ENCODE peak calls at places on chromosomes 16 and 17, in four cellular contexts. H is heart left ventricle, B is H9, J is NCI-H1694. F is an unnamed sample.

GRCh38 chr17:71830916-71831315 is 289.9 kb upstream of the SOX9 start:
- DNase-seq in H (no peak), B (peak), J (no peak), F (no peak)

GRCh38 chr17:63702616-63703015 is 2.7 kb upstream of the LIMD2 start:
- DNase-seq in H (no peak), B (no peak), J (no peak), F (no peak)

GRCh38 chr17:74659898-74660297 is 36.4 kb upstream of the CD300E start:
- DNase-seq in H (no peak), B (no peak), J (no peak), F (no peak)

GRCh38 chr16:79047337-79047736 is 553.2 kb downstream of the MAF start:
- DNase-seq in H (no peak), B (no peak), J (no peak), F (no peak)

GRCh38 chr17:81608082-81608481 is 28.8 kb downstream of the NPLOC4 start:
- DNase-seq in H (no peak), B (no peak), J (no peak), F (no peak)

GRCh38 chr17:51441431-51441830 is 181.1 kb downstream of the UTP18 start:
- DNase-seq in H (no peak), B (no peak), J (no peak), F (no peak)

GRCh38 chr17:36859701-36860100 is 77.6 kb upstream of the LHX1 start:
- DNase-seq in H (no peak), B (no peak), J (no peak), F (no peak)

GRCh38 chr16:54633943-54634362 is 296.7 kb upstream of the IRX5 start:
- DNase-seq in H (no peak), B (peak), J (no peak), F (no peak)

GRCh38 chr16:76816475-76816874 is 374.5 kb upstream of the MON1B start:
- DNase-seq in H (no peak), B (no peak), J (no peak), F (no peak)

GRCh38 chr17:42436401-42436800 is 13.3 kb upstream of the CAVIN1 start:
- DNase-seq in H (peak), B (no peak), J (no peak), F (no peak)

GRCh38 chr17:43856141-43856540 is 9.2 kb downstream of the CD300LG start:
- DNase-seq in H (no peak), B (no peak), J (no peak), F (no peak)

GRCh38 chr17:19005789-19006430 is 1.3 kb upstream of the FAM83G start:
- DNase-seq in H (no peak), B (no peak), J (no peak), F (no peak)

GRCh38 chr17:53462393-53462811 is 360.3 kb upstream of the KIF2B start:
- DNase-seq in H (no peak), B (no peak), J (no peak), F (no peak)

GRCh38 chr17:7838291-7839075 is 4.5 kb downstream of the KDM6B start:
- DNase-seq in H (peak), B (peak), J (peak), F (no peak)

GRCh38 chr17:57566724-57567123 is 178.4 kb downstream of the CCDC182 start:
- DNase-seq in H (no peak), B (no peak), J (peak), F (no peak)

GRCh38 chr17:79913896-79914812 is 74.9 kb upstream of the CBX4 start:
- DNase-seq in H (no peak), B (no peak), J (no peak), F (no peak)

GRCh38 chr17:41959030-41959335 is 7.6 kb upstream of the CNP start:
- DNase-seq in H (no peak), B (no peak), J (no peak), F (no peak)

GRCh38 chr17:77600346-77600745 is 358.2 kb upstream of the TNRC6C start:
- DNase-seq in H (no peak), B (no peak), J (no peak), F (no peak)

GRCh38 chr16:59635674-59636073 is 901.6 kb upstream of the GOT2 start:
- DNase-seq in H (no peak), B (no peak), J (no peak), F (no peak)

GRCh38 chr17:62819511-62820221 is 11.6 kb upstream of the MARCHF10 start:
- DNase-seq in H (peak), B (peak), J (peak), F (no peak)